ENCODE peak calls at places on chromosomes 1 and 21, in six cellular contexts. V, Z, Q, B, H and C are unnamed samples.

GRCh38 chr1:3129133-3129490 is 60.1 kb downstream of the PRDM16 start:
- DNase-seq in V (no peak), Z (no peak), Q (no peak), B (no peak), H (no peak), C (no peak)

GRCh38 chr1:26496881-26497280 is 24.6 kb downstream of the HMGN2 start:
- DNase-seq in V (no peak), Z (no peak), Q (no peak), B (no peak), H (no peak), C (no peak)

GRCh38 chr1:97870574-97870973 is 50.3 kb downstream of the DPYD start:
- DNase-seq in V (no peak), Z (no peak), Q (no peak), B (peak), H (no peak), C (no peak)

GRCh38 chr1:31760901-31761470 is 3.2 kb downstream of the ADGRB2 start:
- DNase-seq in V (peak), Z (peak), Q (no peak), B (peak), H (peak), C (no peak)

GRCh38 chr1:169776440-169776839 is 18.3 kb downstream of the METTL18 start:
- DNase-seq in V (no peak), Z (no peak), Q (no peak), B (no peak), H (no peak), C (no peak)

GRCh38 chr1:15158506-15159165 is 5.1 kb downstream of the TMEM51 start:
- DNase-seq in V (no peak), Z (no peak), Q (no peak), B (no peak), H (no peak), C (no peak)

GRCh38 chr21:39087238-39087975 is 95.8 kb downstream of the PSMG1 start:
- DNase-seq in V (no peak), Z (no peak), Q (no peak), B (peak), H (no peak), C (no peak)

GRCh38 chr1:46622341-46622740 is 5.7 kb upstream of the MOB3C start:
- DNase-seq in V (no peak), Z (no peak), Q (no peak), B (no peak), H (peak), C (no peak)

GRCh38 chr1:185478878-185479277 is 161.8 kb upstream of the IVNS1ABP start:
- DNase-seq in V (no peak), Z (no peak), Q (no peak), B (no peak), H (no peak), C (no peak)

GRCh38 chr21:37412603-37413360 is 46.2 kb downstream of the DYRK1A start:
- DNase-seq in V (no peak), Z (no peak), Q (no peak), B (no peak), H (no peak), C (no peak)

GRCh38 chr1:203227684-203228083 is 1.8 kb downstream of the CHIT1 start:
- DNase-seq in V (no peak), Z (no peak), Q (no peak), B (no peak), H (no peak), C (no peak)

GRCh38 chr21:31548688-31549087 is 110.8 kb upstream of the SOD1 start:
- DNase-seq in V (no peak), Z (no peak), Q (no peak), B (no peak), H (no peak), C (no peak)

GRCh38 chr21:29155118-29155932 is 24.9 kb downstream of the MAP3K7CL start:
- DNase-seq in V (no peak), Z (no peak), Q (no peak), B (peak), H (peak), C (no peak)

GRCh38 chr1:226688056-226688748 is 50.9 kb downstream of the ITPKB start:
- DNase-seq in V (no peak), Z (no peak), Q (no peak), B (peak), H (peak), C (no peak)